ENCODE peak calls at places on chromosomes 4 and X, in five cellular contexts. C, I, H, F and L are unnamed samples. For H3K4me1, the result is how much of the 10 kb centered on the place peaks cover.

GRCh38 chr4:143355540-143356217 is 19.0 kb downstream of the GAB1 start:
- DNase-seq in F (no peak), H (no peak), I (no peak), C (no peak), L (no peak)

GRCh38 chr4:100124715-100125114 is 65.6 kb downstream of the DDIT4L start:
- DNase-seq in I (no peak), H (no peak), F (no peak), C (no peak), L (no peak)

GRCh38 chr4:159010563-159011260 is 92.2 kb upstream of the RAPGEF2 start:
- DNase-seq in I (no peak), C (peak), F (peak), H (no peak), L (peak)

GRCh38 chr4:535181-535923 is 36.3 kb downstream of the PIGG start:
- DNase-seq in H (no peak), F (no peak), C (no peak), I (no peak), L (no peak)

GRCh38 chrX:32572644-32573043 is 638.7 kb downstream of the DMD start:
- DNase-seq in H (no peak), I (no peak), F (no peak), C (no peak), L (no peak)

GRCh38 chr4:110164251-110164650 is 34.2 kb downstream of the ELOVL6 start:
- DNase-seq in I (no peak), C (no peak), F (no peak), H (no peak), L (no peak)

GRCh38 chrX:151929131-151929530 is 16.4 kb downstream of the MAGEA4 start:
- DNase-seq in H (no peak), F (no peak), I (no peak), C (no peak), L (no peak)

GRCh38 chr4:113052379-113052951 is 3.0 kb downstream of the ANK2 start:
- DNase-seq in F (no peak), C (no peak), H (no peak), I (no peak), L (no peak)

GRCh38 chr4:4595252-4595651 is 53.4 kb upstream of the STX18 start:
- DNase-seq in C (no peak), I (no peak), F (no peak), H (no peak), L (no peak)

GRCh38 chrX:112510629-112511028 is 169.1 kb downstream of the LHFPL1 start:
- DNase-seq in I (no peak), C (no peak), F (no peak), H (no peak), L (no peak)

GRCh38 chr4:35124116-35124515 is 1120.2 kb downstream of the ARAP2 start:
- DNase-seq in I (no peak), F (no peak), H (no peak), C (no peak), L (no peak)

DNA sequence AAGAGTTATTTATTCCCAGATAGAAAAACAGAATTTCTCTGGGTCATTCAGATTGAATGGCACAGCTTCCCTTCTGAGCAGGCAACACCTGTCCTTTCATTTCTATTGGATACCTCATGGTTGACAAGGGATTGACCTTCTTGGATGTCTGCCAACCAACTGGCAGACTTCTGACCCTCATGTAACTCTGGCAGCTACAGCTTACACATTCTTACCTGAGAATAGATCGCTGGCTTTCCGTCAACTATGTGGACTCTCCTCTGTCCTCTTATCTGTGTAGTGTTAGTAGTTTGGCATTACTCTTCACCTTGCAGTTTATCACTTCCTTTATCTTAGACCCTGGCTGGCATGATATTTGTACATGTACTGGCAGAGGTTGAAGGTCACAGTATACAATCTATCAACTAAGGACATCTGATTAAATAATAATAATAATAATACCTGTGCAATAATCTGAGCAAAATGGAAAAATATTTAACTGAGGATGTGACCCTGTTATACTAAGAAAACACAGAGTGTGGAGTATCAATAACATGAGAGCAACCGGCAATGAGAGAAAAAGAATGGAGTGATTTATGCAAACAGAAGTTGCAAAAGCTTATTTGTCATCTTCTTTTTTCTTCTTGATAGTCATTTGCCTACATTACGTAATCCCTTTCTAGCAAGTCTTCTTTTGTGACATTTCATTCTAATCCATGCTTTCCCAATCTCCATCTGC is 1118.2 kb downstream of the ARAP2 start:
- DNase-seq in I (no peak), F (no peak), H (no peak), C (no peak), L (no peak)
- H3K4me3 ChIP-seq in I (no peak), F (no peak), H (no peak), C (no peak), L (no peak)

DNA sequence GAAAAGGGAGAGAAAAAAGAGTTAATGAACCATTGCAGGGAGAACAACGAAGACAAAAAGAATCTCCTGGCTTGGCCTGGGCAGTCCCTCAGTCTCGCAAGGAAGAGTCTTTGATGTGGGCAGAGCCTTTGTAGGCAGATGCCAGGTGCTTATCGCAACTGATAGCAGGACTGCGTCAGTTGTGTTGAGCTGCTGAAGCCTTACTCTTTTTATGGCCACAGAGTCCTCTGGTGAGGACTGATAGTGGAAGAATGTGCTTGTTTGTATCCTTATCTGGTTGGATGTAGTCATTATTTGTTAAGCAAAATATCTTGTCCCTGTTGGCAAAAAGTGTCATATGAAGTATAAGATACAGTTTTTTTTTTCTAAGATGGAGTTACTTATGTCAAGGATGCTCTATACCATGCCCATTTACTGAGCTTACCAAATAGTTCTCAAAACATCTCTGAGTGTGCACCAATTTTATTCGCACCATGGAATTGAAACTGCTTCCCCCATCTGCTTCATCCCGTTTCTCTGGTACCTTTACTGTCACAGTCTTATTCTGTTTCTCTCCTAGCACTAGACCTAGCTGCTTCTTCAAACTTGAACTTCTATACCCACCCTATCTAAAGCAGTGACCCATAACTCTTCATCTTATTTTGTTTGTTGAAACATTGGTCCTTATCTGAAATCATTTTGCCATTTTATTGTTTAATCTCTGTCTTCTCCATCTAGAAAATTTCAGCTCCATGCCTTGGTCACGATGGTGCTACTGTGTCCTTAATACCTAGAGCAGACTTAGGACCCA is 47.0 kb upstream of the SPRY1 start:
- DNase-seq in C (no peak), F (no peak), H (no peak), I (no peak), L (no peak)
- H3K4me1 ChIP-seq in C (under half), F (under half), H (under half), I (under half), L (under half)

GRCh38 chr4:74100531-74100930 is 1.5 kb upstream of the CXCL2 start:
- DNase-seq in C (no peak), I (no peak), F (no peak), H (no peak), L (no peak)

GRCh38 chr4:74097631-74098550 is 1.1 kb downstream of the CXCL2 start:
- DNase-seq in I (no peak), C (no peak), H (no peak), F (no peak), L (no peak)

GRCh38 chr4:74096265-74096980 is 2.6 kb downstream of the CXCL2 start:
- DNase-seq in H (no peak), I (no peak), F (no peak), C (no peak), L (no peak)

GRCh38 chr4:74097161-74097560 is 1.8 kb downstream of the CXCL2 start:
- DNase-seq in H (no peak), F (no peak), I (no peak), C (no peak), L (no peak)

GRCh38 chr4:74098628-74098995 is 383 bp downstream of the CXCL2 start:
- DNase-seq in I (no peak), F (peak), C (no peak), H (peak), L (no peak)
- H3K27ac ChIP-seq in I (no peak), F (peak), C (peak), H (peak), L (peak)

DNA sequence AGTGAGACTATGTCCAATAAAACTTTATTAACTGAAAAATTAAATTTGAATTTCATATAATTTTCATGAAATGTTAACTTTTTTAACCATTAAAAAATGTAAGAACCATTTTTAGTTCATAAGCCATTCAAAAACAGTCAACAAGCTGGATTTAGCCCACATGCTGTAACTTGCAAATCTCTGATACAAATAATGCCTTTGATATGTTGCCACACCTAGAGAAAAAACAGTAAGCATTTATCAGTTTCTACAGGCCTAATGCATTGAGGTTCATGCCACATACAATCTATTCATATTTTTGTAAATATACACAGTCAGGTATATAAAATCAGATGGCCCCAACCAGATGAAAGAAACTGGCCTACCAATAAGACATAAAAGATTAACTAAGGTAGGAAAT is 52.8 kb downstream of the LCORL start:
- DNase-seq in H (no peak), F (no peak), I (no peak), C (no peak), L (no peak)
- H3K4me3 ChIP-seq in H (no peak), F (no peak), I (no peak), C (no peak), L (no peak)

DNA sequence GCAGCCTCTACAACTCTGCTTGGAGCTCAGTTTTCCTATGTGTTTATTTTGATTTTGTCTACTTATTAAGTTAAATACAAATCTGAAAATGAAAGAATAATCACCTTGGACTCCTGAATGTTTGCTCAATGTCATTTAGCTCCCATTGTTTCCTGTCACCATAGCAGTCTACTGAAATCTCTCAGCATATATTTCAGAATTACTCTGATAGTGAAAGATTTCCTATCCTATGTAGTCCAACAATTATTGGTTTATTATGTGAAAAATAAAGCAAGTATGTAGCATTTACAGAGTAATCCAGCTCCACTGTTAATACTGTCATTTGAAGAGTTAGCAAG is 168.4 kb downstream of the CBR4 start:
- DNase-seq in F (no peak), I (no peak), C (no peak), H (no peak), L (no peak)
- H3K4me1 ChIP-seq in F (half or more), I (under half), C (under half), H (under half), L (half or more)

GRCh38 chrX:48918303-48918643 is 551 bp downstream of the PIM2 start:
- DNase-seq in F (no peak), C (no peak), I (no peak), H (no peak), L (no peak)

GRCh38 chrX:48917139-48917980 is 1.5 kb downstream of the PIM2 start:
- DNase-seq in F (peak), C (peak), H (peak), I (peak), L (peak)

GRCh38 chrX:48919360-48919821 is 567 bp upstream of the PIM2 start:
- DNase-seq in C (no peak), F (no peak), I (peak), H (no peak), L (no peak)

GRCh38 chrX:48919947-48920712 is 1.3 kb upstream of the PIM2 start:
- DNase-seq in I (no peak), C (no peak), H (no peak), F (no peak), L (no peak)

GRCh38 chrX:48918644-48919340 is at the start of gene PIM2:
- DNase-seq in H (peak), I (peak), C (peak), F (peak), L (peak)
- H3K27ac ChIP-seq in H (peak), I (peak), C (peak), F (peak), L (peak)

GRCh38 chr4:119025916-119026661 is 109.5 kb upstream of the MYOZ2 start:
- DNase-seq in F (peak), C (no peak), H (no peak), I (no peak), L (no peak)

GRCh38 chr4:119027815-119028214 is 107.8 kb upstream of the MYOZ2 start:
- DNase-seq in I (no peak), F (no peak), C (no peak), H (no peak), L (no peak)

GRCh38 chr4:119025440-119025839 is 110.2 kb upstream of the MYOZ2 start:
- DNase-seq in C (peak), F (no peak), I (no peak), H (no peak), L (no peak)

GRCh38 chr4:119028296-119028695 is 107.3 kb upstream of the MYOZ2 start:
- DNase-seq in H (no peak), C (no peak), F (no peak), I (no peak), L (no peak)

DNA sequence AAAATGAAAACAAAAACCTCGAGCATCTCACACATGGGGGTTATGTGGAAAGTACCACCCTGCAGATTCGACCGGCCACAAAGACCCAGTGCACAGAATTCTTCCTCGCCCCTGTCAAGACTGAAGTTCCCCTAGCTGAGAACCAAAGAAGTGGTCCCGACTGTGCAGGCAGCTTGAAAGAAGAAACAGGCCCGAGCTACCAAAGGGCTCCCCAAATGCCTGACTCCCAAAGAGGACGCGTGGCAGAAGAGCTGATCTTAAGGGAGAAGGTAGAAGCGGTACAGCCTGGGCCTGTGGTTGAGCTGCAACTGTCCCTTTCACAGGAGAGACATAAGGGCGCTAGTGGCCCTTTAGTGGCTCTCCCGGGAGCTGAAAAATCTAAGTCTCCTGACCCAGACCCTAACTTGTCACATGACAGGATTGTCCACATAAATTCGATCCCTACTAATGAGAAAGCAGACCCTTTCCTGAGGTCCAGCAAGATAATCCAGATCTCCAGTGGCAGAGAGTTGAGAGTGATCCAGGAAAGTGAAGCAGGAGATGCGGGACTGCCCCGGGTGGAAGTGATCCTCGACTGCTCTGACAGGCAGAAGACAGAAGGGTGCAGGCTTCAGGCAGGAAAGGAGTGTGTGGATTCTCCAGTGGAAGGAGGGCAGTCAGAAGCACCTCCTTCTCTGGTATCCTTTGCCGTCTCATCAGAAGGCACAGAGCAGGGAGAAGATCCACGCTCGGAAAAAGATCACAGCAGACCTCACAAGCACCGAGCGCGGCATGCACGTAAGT is 108.8 kb upstream of the MYOZ2 start:
- DNase-seq in I (no peak), H (no peak), C (no peak), F (peak), L (no peak)
- H3K4me3 ChIP-seq in I (no peak), H (peak), C (peak), F (peak), L (no peak)